ENCODE peak calls at places on chromosomes 2 and 18, in six cellular contexts. Q is SK-N-SH, B is HCT116, E is GM23248, Z is PC-3, C is OCI-LY7. N is an unnamed sample.

GRCh38 chr2:9192712-9193111 is 13.9 kb upstream of the ASAP2 start:
- DNase-seq in Q (no peak), E (no peak), C (no peak), B (no peak), Z (no peak), N (no peak)

GRCh38 chr2:38602136-38602731 is 494 bp downstream of the HNRNPLL start:
- DNase-seq in E (peak; percentile 58), Z (peak; percentile 19), Q (peak; percentile 77), C (peak; percentile 58), B (no peak), N (peak; percentile 51)

GRCh38 chr18:11119962-11120361 is 29.4 kb downstream of the PIEZO2 start:
- DNase-seq in E (peak; percentile 43), B (no peak), C (no peak), Q (no peak), Z (no peak), N (peak; percentile 56)

GRCh38 chr2:136281281-136282117 is 163.6 kb upstream of the CXCR4 start:
- DNase-seq in B (no peak), C (no peak), E (no peak), Q (peak; percentile 62), Z (no peak), N (no peak)

GRCh38 chr2:98049991-98050519 is 36.9 kb upstream of the VWA3B start:
- DNase-seq in Q (no peak), E (no peak), Z (peak; percentile 77), B (no peak), C (no peak), N (peak; percentile 51)

GRCh38 chr18:60372598-60372997 is at the start of gene MC4R:
- DNase-seq in B (peak; percentile 48), Z (peak; percentile 46), Q (peak; percentile 77), E (peak; percentile 84), C (peak; percentile 22), N (peak; percentile 67)

GRCh38 chr2:209511637-209512036 is 87.8 kb downstream of the MAP2 start:
- DNase-seq in Z (peak; percentile 28), C (no peak), E (no peak), B (no peak), Q (no peak), N (no peak)

GRCh38 chr2:1823187-1824169 is 79.2 kb upstream of the PXDN start:
- DNase-seq in E (no peak), Q (no peak), Z (no peak), B (no peak), C (no peak), N (peak; percentile 50)

GRCh38 chr2:61229936-61230335 is 67.9 kb downstream of the C2orf74 start:
- DNase-seq in E (no peak), Z (no peak), Q (no peak), C (no peak), B (no peak), N (no peak)

GRCh38 chr18:28412521-28412920 is 235.6 kb upstream of the CDH2 start:
- DNase-seq in Q (no peak), Z (no peak), E (peak; percentile 50), B (no peak), C (no peak), N (no peak)

GRCh38 chr2:31319391-31320175 is 85.6 kb downstream of the EHD3 start:
- DNase-seq in C (peak; percentile 38), Q (no peak), Z (no peak), E (peak; percentile 83), B (no peak), N (peak; percentile 59)

GRCh38 chr2:1227289-1227900 is 185.9 kb upstream of the TPO start:
- DNase-seq in C (no peak), Z (no peak), B (no peak), Q (no peak), E (no peak), N (no peak)

GRCh38 chr18:78538669-78539440 is 440.8 kb upstream of the SALL3 start:
- DNase-seq in Q (no peak), E (no peak), B (no peak), C (no peak), Z (no peak), N (no peak)

GRCh38 chr2:207112397-207112796 is 53.4 kb downstream of the KLF7 start:
- DNase-seq in Z (no peak), Q (no peak), E (peak; percentile 27), C (no peak), B (no peak), N (no peak)

GRCh38 chr2:4635289-4635688 is 931.9 kb downstream of the DCDC2C start:
- DNase-seq in C (no peak), B (no peak), Q (no peak), E (no peak), Z (no peak), N (no peak)

GRCh38 chr2:235978022-235978421 is 190.2 kb downstream of the GBX2 start:
- DNase-seq in Z (no peak), B (no peak), E (no peak), Q (no peak), C (no peak), N (no peak)

GRCh38 chr2:105455488-105455991 is 56.7 kb upstream of the FHL2 start:
- DNase-seq in Q (peak; percentile 19), Z (peak; percentile 100), B (peak; percentile 95), E (peak; percentile 94), C (no peak), N (peak; percentile 64)

GRCh38 chr18:50836521-50836957 is 16.7 kb upstream of the MRO start:
- DNase-seq in C (peak; percentile 47), Q (no peak), E (peak; percentile 22), B (no peak), Z (peak; percentile 85), N (no peak)

GRCh38 chr2:200158586-200159365 is 147.7 kb upstream of the SPATS2L start:
- DNase-seq in Q (no peak), E (no peak), C (no peak), Z (no peak), B (no peak), N (no peak)

GRCh38 chr2:23776021-23776420 is 150.9 kb downstream of the ATAD2B start:
- DNase-seq in B (no peak), E (no peak), Q (no peak), C (no peak), Z (no peak), N (no peak)

GRCh38 chr2:107808986-107809385 is 17.7 kb upstream of the RGPD4 start:
- DNase-seq in C (no peak), E (peak; percentile 4), B (no peak), Z (peak; percentile 44), Q (no peak), N (no peak)

GRCh38 chr2:26845021-26845420 is 2.9 kb upstream of the DPYSL5 start:
- DNase-seq in E (no peak), Q (no peak), B (no peak), C (no peak), Z (no peak), N (no peak)

DNA sequence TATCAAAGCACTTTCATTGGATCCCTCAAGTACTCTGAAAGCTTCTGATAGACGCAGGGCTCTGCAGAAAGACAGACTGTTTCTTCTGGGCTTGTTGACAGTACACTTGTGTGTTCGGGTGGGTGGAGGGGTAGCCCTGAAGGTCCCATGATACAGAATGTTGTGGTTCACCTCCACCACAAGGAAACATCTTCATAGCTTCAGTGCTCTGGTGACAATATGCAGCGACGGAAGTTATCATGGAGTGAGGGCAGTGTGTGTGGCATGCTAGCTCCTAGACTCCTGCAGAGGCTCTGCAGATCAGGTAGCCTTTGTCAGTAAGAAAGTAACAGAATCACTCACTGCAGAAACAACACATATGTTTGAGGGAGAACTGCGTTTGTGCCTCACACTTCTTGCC is 90.7 kb downstream of the MEIS1 start:
- DNase-seq in Z (no peak), Q (no peak), E (no peak), B (no peak), C (no peak), N (no peak)
- H2AFZ ChIP-seq in Z (no peak overlapping the region), Q (no peak overlapping the region), E (no peak overlapping the region), B (no peak overlapping the region), C (no peak overlapping the region), N (no peak overlapping the region)

GRCh38 chr2:172928754-172929153 is 146.9 kb upstream of the MAP3K20 start:
- DNase-seq in C (no peak), B (no peak), E (peak; percentile 76), Q (no peak), Z (no peak), N (peak; percentile 32)

GRCh38 chr2:172929644-172930043 is 146.0 kb upstream of the MAP3K20 start:
- DNase-seq in E (peak; percentile 10), Q (no peak), B (no peak), C (no peak), Z (no peak), N (no peak)

GRCh38 chr2:172930871-172931255 is 144.8 kb upstream of the MAP3K20 start:
- DNase-seq in Z (no peak), C (no peak), Q (no peak), E (no peak), B (no peak), N (no peak)

GRCh38 chr2:172925600-172925999 is 150.0 kb upstream of the MAP3K20 start:
- DNase-seq in Q (no peak), C (no peak), E (no peak), Z (no peak), B (no peak), N (no peak)

DNA sequence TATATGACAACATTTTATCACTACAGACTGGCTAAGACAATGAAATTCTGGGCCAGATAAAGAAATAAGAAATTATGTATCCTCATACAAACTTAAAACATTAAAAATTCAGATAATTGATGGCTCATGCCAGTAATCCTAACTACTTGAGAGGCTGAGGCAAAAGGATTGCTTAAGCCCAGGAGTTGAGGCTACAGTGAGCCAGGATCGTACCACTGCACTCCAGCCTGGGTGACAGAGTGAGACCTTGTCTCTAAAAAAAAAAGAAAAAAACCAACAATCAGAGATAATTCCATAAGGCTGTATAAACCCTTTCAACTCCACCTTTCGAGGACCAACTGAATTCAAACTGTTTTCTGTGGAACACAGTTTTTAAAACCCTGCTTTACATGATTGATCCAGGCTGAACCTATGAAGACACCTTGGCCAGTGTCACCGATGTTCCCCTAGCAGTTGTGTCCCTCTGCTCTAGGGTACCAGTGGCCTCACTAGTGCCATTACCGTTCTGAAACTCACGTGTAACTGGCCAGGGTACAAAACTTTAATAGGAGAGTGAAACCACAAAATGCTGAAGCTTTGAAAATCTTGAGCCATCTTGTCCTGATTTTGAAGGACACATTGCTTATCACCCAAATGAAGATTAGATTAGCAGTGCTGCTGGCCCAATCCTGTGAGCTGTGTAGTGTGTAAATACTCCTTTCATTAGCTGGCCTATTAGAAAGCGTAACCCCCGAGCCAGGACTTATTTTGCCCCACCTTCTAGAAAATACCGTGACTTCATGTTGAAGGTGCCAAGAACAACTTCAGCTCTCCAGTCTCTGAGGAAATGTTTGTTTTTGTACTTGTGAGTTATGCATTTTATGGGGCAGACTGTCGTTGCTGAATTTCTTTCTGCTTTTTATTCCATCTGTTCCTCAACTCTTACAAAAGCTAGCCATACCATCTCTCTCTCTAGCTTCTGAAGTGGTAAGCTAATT is 148.0 kb upstream of the MAP3K20 start:
- DNase-seq in Z (no peak), Q (no peak), B (no peak), C (no peak), E (peak; percentile 70), N (peak; percentile 58)
- TF ChIP-seq EZH2phosphoT487 in Z (no peak), Q (no peak), B (no peak), C (no peak), E (no peak), N (no peak)

GRCh38 chr2:128640847-128641360 is 322.2 kb upstream of the HS6ST1 start:
- DNase-seq in C (no peak), E (no peak), B (no peak), Z (no peak), Q (no peak), N (no peak)
- H3K9me2 ChIP-seq in C (no peaks in the 10 kb centered on the region), E (no peaks in the 10 kb centered on the region), B (no peaks in the 10 kb centered on the region), Z (no peaks in the 10 kb centered on the region), Q (no peaks in the 10 kb centered on the region), N (no peaks in the 10 kb centered on the region)

DNA sequence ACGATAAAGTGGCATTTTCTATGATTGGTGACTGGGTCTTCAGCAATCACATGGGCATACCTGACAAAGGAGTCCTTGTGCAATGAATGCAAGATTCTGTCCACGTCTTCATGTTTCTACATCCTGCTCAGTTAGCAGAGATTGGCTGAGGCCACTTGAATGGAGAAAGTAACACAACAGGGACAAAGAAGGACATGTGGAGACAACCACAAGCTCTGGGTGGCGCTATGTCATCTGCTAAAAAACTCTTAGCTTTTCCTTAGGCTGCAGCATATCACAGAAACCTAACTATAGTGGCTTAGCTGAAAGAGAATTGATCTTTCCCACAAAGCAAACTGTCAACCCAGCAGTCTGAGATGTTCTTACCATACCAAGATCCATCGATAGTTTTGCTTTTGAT is 1109.7 kb downstream of the SOCS6 start:
- DNase-seq in B (no peak), Q (peak; percentile 2), E (no peak), Z (peak; percentile 52), C (no peak), N (peak; percentile 10)
- H2AFZ ChIP-seq in B (no peak overlapping the region), Q (no peak overlapping the region), E (no peak overlapping the region), Z (no peak overlapping the region), C (no peak overlapping the region), N (no peak overlapping the region)

N was measured in hepatocyte.